ENCODE peak calls at places on chromosomes 2 and 18, in four cellular contexts. D is H1, A is prostate gland, S is spleen. Y is an unnamed sample.

GRCh38 chr2:207778298-207778882 is 8.7 kb upstream of the FZD5 start:
- DNase-seq in D (no peak), A (no peak), S (no peak), Y (peak)

GRCh38 chr2:44342854-44343253 is 18.4 kb downstream of the PREPL start:
- DNase-seq in D (no peak), A (no peak), S (no peak), Y (no peak)

GRCh38 chr2:229081411-229081810 is 189.7 kb downstream of the PID1 start:
- DNase-seq in D (no peak), A (no peak), S (no peak), Y (no peak)

GRCh38 chr2:122340246-122340645 is 584.8 kb downstream of the TSN start:
- DNase-seq in D (no peak), A (no peak), S (no peak), Y (no peak)

GRCh38 chr18:76410660-76411417 is 84.2 kb downstream of the ZNF516 start:
- DNase-seq in D (no peak), A (no peak), S (no peak), Y (no peak)

GRCh38 chr2:30178618-30179404 is 32.0 kb downstream of the YPEL5 start:
- DNase-seq in D (no peak), A (no peak), S (no peak), Y (peak)

GRCh38 chr2:85737481-85737880 is 16.3 kb upstream of the ATOH8 start:
- DNase-seq in D (no peak), A (no peak), S (no peak), Y (peak)

GRCh38 chr2:73177645-73178255 is 24.6 kb upstream of the NOTO start:
- DNase-seq in D (no peak), A (no peak), S (no peak), Y (no peak)

GRCh38 chr2:4976407-4976806 is 715.8 kb upstream of the SOX11 start:
- DNase-seq in D (no peak), A (no peak), S (no peak), Y (no peak)

GRCh38 chr2:121709776-121710469 is 26.8 kb downstream of the NIFK start:
- DNase-seq in D (no peak), A (no peak), S (no peak), Y (no peak)

GRCh38 chr2:208358758-208359631 is 47.6 kb upstream of the PTH2R start:
- DNase-seq in D (no peak), A (no peak), S (no peak), Y (no peak)

GRCh38 chr2:157229572-157229971 is 27.9 kb upstream of the GALNT5 start:
- DNase-seq in D (no peak), A (no peak), S (no peak), Y (no peak)

GRCh38 chr2:134917219-134917957 is 1.2 kb upstream of the CCNT2 start:
- DNase-seq in D (no peak), A (no peak), S (peak), Y (peak)

DNA sequence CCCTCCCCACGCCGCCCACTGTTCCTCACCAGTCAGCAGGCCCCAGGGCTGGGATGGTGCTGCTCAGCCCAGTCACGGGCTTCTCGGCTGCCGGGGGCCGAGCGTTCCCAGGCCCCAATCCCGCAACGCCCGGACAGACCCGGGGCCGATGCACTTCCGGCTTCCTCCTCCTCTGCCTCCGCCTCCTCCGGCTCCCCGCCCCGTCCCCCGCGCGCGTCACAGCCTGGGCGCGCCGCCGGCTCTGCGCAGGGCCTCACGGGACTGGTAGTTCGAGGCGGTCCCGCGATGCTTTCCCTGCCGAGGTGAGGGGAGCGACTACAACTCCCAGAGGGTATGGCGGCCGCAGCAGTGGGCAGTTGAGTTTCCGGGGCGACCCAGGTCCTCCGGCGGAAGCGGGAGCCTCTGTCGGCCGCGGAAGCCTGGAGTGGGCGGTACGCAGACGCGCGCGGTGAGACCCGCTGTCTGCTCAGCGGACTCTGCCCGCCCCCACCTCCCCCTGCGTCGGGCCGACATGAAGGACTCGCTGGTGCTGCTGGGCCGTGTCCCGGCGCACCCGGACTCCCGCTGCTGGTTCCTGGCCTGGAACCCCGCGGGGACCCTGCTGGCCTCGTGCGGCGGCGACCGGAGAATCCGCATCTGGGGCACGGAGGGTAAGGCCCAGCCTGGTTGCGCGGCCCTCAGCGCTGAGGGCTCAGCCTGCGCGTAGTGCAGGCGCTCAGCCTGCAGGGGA is at the start of the genes CIAO1 and TMEM127:
- DNase-seq in D (peak), A (peak), S (peak), Y (peak)
- TF ChIP-seq POLR2A in D (no peak), A (peak), S (peak), Y (peak)

GRCh38 chr2:67950018-67950417 is 112.8 kb downstream of the C1D start:
- DNase-seq in D (no peak), A (no peak), S (no peak), Y (no peak)

GRCh38 chr2:67952066-67952465 is 110.7 kb downstream of the C1D start:
- DNase-seq in D (no peak), A (no peak), S (no peak), Y (no peak)

GRCh38 chr2:67945976-67946375 is 116.8 kb downstream of the C1D start:
- DNase-seq in D (no peak), A (no peak), S (no peak), Y (no peak)

GRCh38 chr2:67948057-67948456 is 114.7 kb downstream of the C1D start:
- DNase-seq in D (no peak), A (no peak), S (no peak), Y (no peak)
- H3K4me3 ChIP-seq in D (no peak), A (no peak), S (no peak), Y (no peak)

DNA sequence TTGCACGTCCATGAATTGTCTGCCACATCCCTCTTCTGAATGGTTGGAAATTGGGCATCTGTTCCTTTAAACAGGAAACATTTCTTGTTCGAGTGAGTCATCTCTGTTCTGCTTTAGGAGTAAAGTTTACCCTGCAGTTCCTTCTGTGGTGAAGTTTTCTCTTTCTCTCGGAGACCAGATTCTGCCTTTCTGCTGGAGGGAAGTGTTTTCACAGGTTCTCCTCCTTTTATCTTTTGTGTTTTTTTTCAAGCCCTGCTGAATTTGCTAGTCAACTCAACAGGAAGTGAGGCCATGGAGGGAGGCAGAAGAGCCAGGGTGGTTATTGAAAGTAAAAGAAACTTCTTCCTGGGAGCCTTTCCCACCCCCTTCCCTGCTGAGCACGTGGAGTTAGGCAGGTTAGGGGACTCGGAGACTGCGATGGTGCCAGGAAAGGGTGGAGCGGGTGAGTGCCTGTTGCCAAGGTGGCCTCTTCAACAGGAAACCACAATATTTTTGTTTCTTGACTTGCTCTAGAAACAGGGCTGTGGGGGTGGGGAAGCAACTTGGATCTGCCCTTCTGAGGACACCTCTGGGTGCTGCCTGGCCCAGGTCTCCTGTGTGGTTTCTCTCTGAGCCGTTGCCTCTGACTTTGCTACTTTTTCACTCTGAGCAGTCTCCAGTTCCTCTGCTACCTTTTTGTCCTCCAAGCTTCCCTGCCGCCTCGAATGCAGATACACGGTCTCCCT is 2.2 kb upstream of the CASP8 start:
- DNase-seq in D (no peak), A (peak), S (peak), Y (peak)
- TF ChIP-seq POLR2A in D (no peak), A (peak), S (no peak), Y (no peak)

DNA sequence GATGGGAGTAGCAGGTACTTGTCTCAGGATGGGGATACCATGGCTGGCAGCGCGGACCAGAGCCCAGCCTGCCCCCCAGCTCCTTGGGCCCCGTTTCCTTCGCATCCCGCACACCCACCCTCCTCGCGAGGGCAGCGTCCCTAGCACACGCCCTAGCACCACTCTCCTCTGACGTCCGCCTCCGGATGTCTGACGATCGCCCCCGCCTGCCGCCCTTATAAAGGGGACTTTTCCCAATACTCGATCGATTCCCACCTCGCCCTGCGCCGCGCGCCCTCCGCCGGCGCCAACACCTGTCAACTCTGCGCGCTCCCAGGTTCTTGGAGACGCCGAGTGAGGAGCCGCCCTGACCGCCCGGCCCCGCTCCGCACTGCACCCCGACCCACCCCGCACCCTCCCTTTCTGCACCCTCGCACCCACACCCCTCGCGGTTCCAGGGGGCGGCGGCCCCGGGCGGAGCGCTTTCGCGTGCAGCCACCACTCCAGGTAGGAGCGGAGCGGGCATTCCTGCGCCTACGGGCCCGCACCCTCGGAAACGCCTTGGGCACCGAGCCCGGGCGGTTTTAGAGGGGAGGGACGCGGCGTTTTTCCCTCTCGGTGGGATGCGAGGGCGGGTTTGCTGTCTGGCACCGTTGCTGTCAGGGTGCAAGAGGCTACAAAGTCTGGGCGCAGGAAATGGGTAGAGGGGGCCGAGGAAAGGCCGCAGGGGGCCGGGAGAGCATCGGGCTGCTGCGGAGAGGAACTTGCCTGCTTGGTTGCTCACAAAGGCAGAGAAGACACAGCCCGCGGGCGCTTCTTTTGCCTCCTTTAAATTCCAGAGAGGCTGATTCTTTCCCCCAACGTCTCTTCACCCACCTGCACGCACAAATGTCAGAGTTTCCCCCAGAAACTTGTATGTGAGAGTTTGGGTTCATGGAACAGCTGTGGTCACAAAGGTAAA is at the start of gene SLC5A7:
- DNase-seq in D (peak), A (no peak), S (no peak), Y (no peak)
- H3K4me3 ChIP-seq in D (peak), A (no peak), S (no peak), Y (no peak)

GRCh38 chr2:179124282-179124681 is 74.3 kb upstream of the CCDC141 start:
- DNase-seq in D (no peak), A (no peak), S (no peak), Y (no peak)
- TF ChIP-seq POLR2A in D (no peak), A (no peak), S (no peak), Y (no peak)

GRCh38 chr2:216111122-216111521 is 2.0 kb downstream of the XRCC5 start:
- DNase-seq in D (no peak), A (no peak), S (no peak), Y (no peak)

GRCh38 chr2:216108967-216109921 is at the start of gene XRCC5:
- DNase-seq in D (peak), A (peak), S (peak), Y (peak)

GRCh38 chr2:216109962-216110614 is 940 bp downstream of the XRCC5 start:
- DNase-seq in D (no peak), A (no peak), S (no peak), Y (no peak)

GRCh38 chr2:216108310-216108966 is 710 bp upstream of the XRCC5 start:
- DNase-seq in D (no peak), A (no peak), S (no peak), Y (no peak)

GRCh38 chr2:216110620-216111019 is 1.5 kb downstream of the XRCC5 start:
- DNase-seq in D (no peak), A (no peak), S (no peak), Y (no peak)
- H3K4me3 ChIP-seq in D (peak), A (peak), S (peak), Y (no peak)

DNA sequence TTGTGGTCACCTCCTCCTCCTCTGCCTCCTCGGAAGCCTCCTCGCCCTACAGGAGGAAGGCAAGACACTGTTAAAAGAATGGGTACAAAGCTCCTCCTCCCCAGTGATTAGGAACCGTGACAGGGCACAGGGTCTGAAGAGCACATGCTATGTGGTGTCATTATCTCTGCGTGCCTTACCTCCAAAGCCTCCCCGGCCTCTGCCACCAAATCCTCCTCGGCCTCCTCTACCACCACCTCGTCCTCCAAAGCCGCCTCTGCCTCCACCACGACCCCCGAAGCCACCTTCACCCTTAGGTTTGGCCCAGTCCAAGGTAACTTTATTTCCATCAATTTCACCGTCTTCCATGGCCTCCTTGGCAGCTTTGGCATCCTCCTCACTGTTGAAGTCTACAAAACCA is 9.1 kb downstream of the NCL start:
- DNase-seq in D (no peak), A (no peak), S (peak), Y (no peak)
- TF ChIP-seq POLR2A in D (no peak), A (no peak), S (no peak), Y (no peak)

GRCh38 chr2:80303825-80304521 is 579 bp downstream of the LRRTM1 start:
- DNase-seq in D (no peak), A (no peak), S (no peak), Y (no peak)
- H3K4me3 ChIP-seq in D (peak), A (no peak), S (peak), Y (no peak)

Y was measured in lower leg skin.